ENCODE peak calls at places on chromosome 1, in five cellular contexts. One of them, this sample, is unnamed.
A peak's percentile ranks its signal among the peaks of the same experiment; 100 is the strongest.

GRCh38 chr1:50959303-50959912 is 659 bp downstream of the FAF1 start:
- DNase-seq in thoracic aorta: no peak
- DNase-seq in MM.1S: no peak
- DNase-seq in A172: peak; percentile 33
- DNase-seq in cerebellum: no peak
- DNase-seq in this sample: peak; percentile 4

GRCh38 chr1:165726169-165726568 is 27.8 kb upstream of the ALDH9A1 start:
- DNase-seq in A172: no peak
- DNase-seq in MM.1S: no peak
- DNase-seq in thoracic aorta: no peak
- DNase-seq in cerebellum: no peak
- DNase-seq in this sample: no peak

GRCh38 chr1:232339077-232339476 is 290.9 kb downstream of the SIPA1L2 start:
- DNase-seq in A172: no peak
- DNase-seq in cerebellum: no peak
- DNase-seq in thoracic aorta: no peak
- DNase-seq in MM.1S: no peak
- DNase-seq in this sample: no peak

GRCh38 chr1:82782599-82782998 is 981.9 kb downstream of the ADGRL2 start:
- DNase-seq in MM.1S: no peak
- DNase-seq in thoracic aorta: no peak
- DNase-seq in A172: no peak
- DNase-seq in cerebellum: no peak
- DNase-seq in this sample: no peak

GRCh38 chr1:2382621-2383361 is 8.6 kb downstream of the MORN1 start:
- DNase-seq in cerebellum: peak; percentile 81
- DNase-seq in MM.1S: no peak
- DNase-seq in A172: no peak
- DNase-seq in thoracic aorta: no peak
- DNase-seq in this sample: peak; percentile 72

GRCh38 chr1:245156736-245157505 is 2.1 kb downstream of the KIF26B start:
- DNase-seq in A172: no peak
- DNase-seq in MM.1S: no peak
- DNase-seq in cerebellum: peak; percentile 69
- DNase-seq in thoracic aorta: no peak
- DNase-seq in this sample: peak; percentile 16

GRCh38 chr1:43683560-43683959 is 23.8 kb upstream of the ST3GAL3 start:
- DNase-seq in A172: no peak
- DNase-seq in cerebellum: no peak
- DNase-seq in thoracic aorta: no peak
- DNase-seq in MM.1S: no peak
- DNase-seq in this sample: no peak

GRCh38 chr1:200206761-200207160 is 179.3 kb downstream of the NR5A2 start:
- DNase-seq in MM.1S: no peak
- DNase-seq in A172: peak; percentile 25
- DNase-seq in cerebellum: no peak
- DNase-seq in thoracic aorta: no peak
- DNase-seq in this sample: no peak

GRCh38 chr1:25568834-25569598 is 25.6 kb downstream of the LDLRAP1 start:
- DNase-seq in thoracic aorta: peak; percentile 46
- DNase-seq in A172: peak; percentile 74
- DNase-seq in cerebellum: no peak
- DNase-seq in MM.1S: no peak
- DNase-seq in this sample: peak; percentile 80

GRCh38 chr1:46489169-46489637 is 433 bp upstream of the DMBX1 start:
- DNase-seq in cerebellum: no peak
- DNase-seq in MM.1S: no peak
- DNase-seq in thoracic aorta: no peak
- DNase-seq in A172: no peak
- DNase-seq in this sample: no peak

GRCh38 chr1:88462481-88463261 is 221.4 kb upstream of the PKN2 start:
- DNase-seq in MM.1S: peak; percentile 30
- DNase-seq in cerebellum: peak; percentile 8
- DNase-seq in A172: no peak
- DNase-seq in thoracic aorta: no peak
- DNase-seq in this sample: peak; percentile 81